ENCODE peak calls at places on chromosomes 2 and 18, in eight cellular contexts. U, T, F, G, I, C, K and Q are unnamed samples.

GRCh38 chr18:58694720-58695468 is 23.6 kb downstream of the MALT1 start:
- DNase-seq in U (no peak), T (no peak), F (no peak), G (no peak), I (no peak), C (no peak), K (no peak), Q (no peak)

GRCh38 chr2:1900736-1901135 is 156.4 kb upstream of the PXDN start:
- DNase-seq in U (no peak), T (no peak), F (no peak), G (no peak), I (no peak), C (no peak), K (no peak), Q (no peak)

GRCh38 chr2:134401789-134402188 is 147.9 kb downstream of the MGAT5 start:
- DNase-seq in U (no peak), T (no peak), F (no peak), G (no peak), I (no peak), C (no peak), K (no peak), Q (no peak)

GRCh38 chr18:3212636-3213035 is 7.1 kb downstream of the MYOM1 start:
- DNase-seq in U (no peak), T (no peak), F (no peak), G (no peak), I (no peak), C (no peak), K (no peak), Q (no peak)

GRCh38 chr2:184041077-184041476 is 557.3 kb upstream of the ZNF804A start:
- DNase-seq in U (no peak), T (no peak), F (no peak), G (no peak), I (no peak), C (no peak), K (no peak), Q (no peak)

GRCh38 chr2:134140251-134140661 is 113.6 kb upstream of the MGAT5 start:
- DNase-seq in U (no peak), T (no peak), F (no peak), G (no peak), I (no peak), C (no peak), K (no peak), Q (peak; percentile 26)

GRCh38 chr2:30927561-30928075 is 120.4 kb upstream of the CAPN13 start:
- DNase-seq in U (no peak), T (no peak), F (no peak), G (no peak), I (no peak), C (no peak), K (peak; percentile 39), Q (peak; percentile 9)

GRCh38 chr2:101657787-101658186 is 39.7 kb upstream of the MAP4K4 start:
- DNase-seq in U (no peak), T (no peak), F (no peak), G (no peak), I (no peak), C (no peak), K (no peak), Q (no peak)

GRCh38 chr2:133579295-133579694 is 11.0 kb upstream of the NCKAP5 start:
- DNase-seq in U (no peak), T (no peak), F (peak; percentile 61), G (no peak), I (no peak), C (no peak), K (no peak), Q (no peak)

GRCh38 chr2:209331291-209331844 is 92.5 kb upstream of the MAP2 start:
- DNase-seq in U (no peak), T (no peak), F (no peak), G (no peak), I (no peak), C (peak; percentile 7), K (no peak), Q (no peak)

GRCh38 chr18:22193466-22193865 is 24.1 kb downstream of the GATA6 start:
- DNase-seq in U (no peak), T (no peak), F (no peak), G (no peak), I (no peak), C (no peak), K (no peak), Q (no peak)

GRCh38 chr2:158463496-158464095 is 6.8 kb downstream of the PKP4 start:
- DNase-seq in U (no peak), T (no peak), F (no peak), G (no peak), I (no peak), C (no peak), K (no peak), Q (no peak)

GRCh38 chr18:62324917-62325805 is at the start of gene TNFRSF11A:
- DNase-seq in U (no peak), T (peak; percentile 51), F (no peak), G (peak; percentile 72), I (peak; percentile 27), C (peak; percentile 74), K (peak; percentile 87), Q (no peak)

GRCh38 chr2:142778289-142778688 is 99.2 kb upstream of the KYNU start:
- DNase-seq in U (peak; percentile 25), T (no peak), F (no peak), G (no peak), I (no peak), C (no peak), K (no peak), Q (no peak)

GRCh38 chr2:238155761-238156694 is 2.7 kb upstream of the ERFE start:
- DNase-seq in U (no peak), T (no peak), F (no peak), G (no peak), I (no peak), C (no peak), K (peak; percentile 41), Q (no peak)

GRCh38 chr2:42359304-42359749 is 1.7 kb downstream of the COX7A2L start:
- DNase-seq in U (peak; percentile 26), T (no peak), F (no peak), G (no peak), I (no peak), C (no peak), K (no peak), Q (no peak)